ENCODE peak calls at places on chromosomes 5 and 9, in six cellular contexts. D is mesothelial cell of epicardium, G is adrenal gland, Q is GM23338, X is lung, C is HCT116. Z is an unnamed sample.

GRCh38 chr9:34431661-34432060 is 26.7 kb downstream of the FAM219A start:
- DNase-seq in D (no peak), G (no peak), Q (no peak), X (no peak), C (no peak), Z (no peak)

GRCh38 chr9:114282104-114282485 is 40.8 kb upstream of the ORM1 start:
- DNase-seq in D (no peak), G (no peak), Q (no peak), X (no peak), C (no peak), Z (no peak)

GRCh38 chr5:56585466-56585865 is 229.9 kb upstream of the MAP3K1 start:
- DNase-seq in D (no peak), G (no peak), Q (no peak), X (no peak), C (no peak), Z (no peak)

GRCh38 chr9:450057-450456 is 235.4 kb downstream of the DOCK8 start:
- DNase-seq in D (no peak), G (no peak), Q (no peak), X (no peak), C (no peak), Z (no peak)

GRCh38 chr5:120258123-120258522 is 206.0 kb upstream of the PRR16 start:
- DNase-seq in D (no peak), G (no peak), Q (no peak), X (no peak), C (no peak), Z (no peak)

GRCh38 chr5:9361835-9362234 is 184.0 kb downstream of the SEMA5A start:
- DNase-seq in D (no peak), G (peak), Q (peak), X (peak), C (peak), Z (no peak)

GRCh38 chr5:57887851-57888621 is 405.4 kb upstream of the ACTBL2 start:
- DNase-seq in D (no peak), G (peak), Q (peak), X (peak), C (peak), Z (no peak)

GRCh38 chr5:140319833-140320232 is 16.9 kb upstream of the PFDN1 start:
- DNase-seq in D (no peak), G (no peak), Q (no peak), X (no peak), C (no peak), Z (no peak)

GRCh38 chr5:8633706-8634105 is 764.8 kb downstream of the MTRR start:
- DNase-seq in D (no peak), G (no peak), Q (no peak), X (no peak), C (no peak), Z (no peak)

GRCh38 chr9:8486095-8486494 is 686.5 kb upstream of the DMAC1 start:
- DNase-seq in D (no peak), G (no peak), Q (peak), X (no peak), C (no peak), Z (no peak)

GRCh38 chr9:134818591-134818990 is 62.0 kb upstream of the FCN2 start:
- DNase-seq in D (no peak), G (no peak), Q (no peak), X (no peak), C (no peak), Z (no peak)

GRCh38 chr5:125117556-125117955 is 371.1 kb upstream of the ZNF608 start:
- DNase-seq in D (no peak), G (no peak), Q (no peak), X (no peak), C (no peak), Z (no peak)

GRCh38 chr9:115374724-115375268 is 256.8 kb upstream of the TNC start:
- DNase-seq in D (no peak), G (no peak), Q (no peak), X (no peak), C (no peak), Z (no peak)

GRCh38 chr5:121757753-121758152 is 93.9 kb upstream of the FTMT start:
- DNase-seq in D (no peak), G (no peak), Q (no peak), X (no peak), C (no peak), Z (no peak)

GRCh38 chr9:89592963-89593775 is 11.6 kb upstream of the GADD45G start:
- DNase-seq in D (no peak), G (peak), Q (peak), X (peak), C (no peak), Z (no peak)

GRCh38 chr5:174180639-174181038 is 135.1 kb downstream of the NSG2 start:
- DNase-seq in D (no peak), G (peak), Q (no peak), X (no peak), C (no peak), Z (no peak)

GRCh38 chr5:68368686-68369359 is 153.3 kb downstream of the PIK3R1 start:
- DNase-seq in D (no peak), G (no peak), Q (no peak), X (no peak), C (no peak), Z (no peak)

GRCh38 chr5:173791878-173792277 is 96.3 kb upstream of the CPEB4 start:
- DNase-seq in D (no peak), G (no peak), Q (no peak), X (no peak), C (no peak), Z (no peak)

GRCh38 chr5:172858990-172859811 is 25.1 kb downstream of the ERGIC1 start:
- DNase-seq in D (no peak), G (no peak), Q (no peak), X (peak), C (no peak), Z (no peak)

GRCh38 chr9:14209399-14209990 is 104.4 kb downstream of the NFIB start:
- DNase-seq in D (no peak), G (no peak), Q (no peak), X (no peak), C (no peak), Z (no peak)

GRCh38 chr9:99561435-99562262 is 260.0 kb upstream of the NR4A3 start:
- DNase-seq in D (no peak), G (no peak), Q (no peak), X (no peak), C (no peak), Z (no peak)

GRCh38 chr5:40258205-40258604 is 421.5 kb upstream of the PTGER4 start:
- DNase-seq in D (no peak), G (no peak), Q (no peak), X (no peak), C (no peak), Z (no peak)

GRCh38 chr5:150124111-150124557 is 31.5 kb downstream of the PDGFRB start:
- DNase-seq in D (no peak), G (no peak), Q (no peak), X (no peak), C (no peak), Z (no peak)

GRCh38 chr5:150122536-150123481 is 32.8 kb downstream of the PDGFRB start:
- DNase-seq in D (no peak), G (no peak), Q (no peak), X (no peak), C (no peak), Z (no peak)

GRCh38 chr5:150120617-150121447 is 34.5 kb upstream of the CSF1R start:
- DNase-seq in D (no peak), G (no peak), Q (no peak), X (no peak), C (no peak), Z (no peak)

GRCh38 chr5:150121448-150122157 is 34.0 kb downstream of the PDGFRB start:
- DNase-seq in D (no peak), G (no peak), Q (no peak), X (no peak), C (no peak), Z (no peak)

GRCh38 chr5:150122158-150122510 is 33.5 kb downstream of the PDGFRB start:
- DNase-seq in D (no peak), G (no peak), Q (peak), X (no peak), C (no peak), Z (no peak)
- TF ChIP-seq CTCF in D (no peak), G (no peak), Q (peak), X (no peak), C (peak), Z (no peak)

GRCh38 chr5:14505310-14506140 is 76.1 kb upstream of the OTULINL start:
- DNase-seq in D (no peak), G (no peak), Q (peak), X (no peak), C (no peak), Z (no peak)
- TF ChIP-seq CTCF in D (no peak), G (no peak), Q (peak), X (no peak), C (peak), Z (no peak)

GRCh38 chr5:176596689-176597416 is 13.1 kb downstream of the GPRIN1 start:
- DNase-seq in D (no peak), G (no peak), Q (peak), X (no peak), C (no peak), Z (peak)
- TF ChIP-seq CTCF in D (no peak), G (peak), Q (peak), X (no peak), C (no peak), Z (peak)

GRCh38 chr5:14810941-14811573 is 60.5 kb downstream of the ANKH start:
- DNase-seq in D (no peak), G (no peak), Q (no peak), X (no peak), C (no peak), Z (no peak)
- TF ChIP-seq CTCF in D (no peak), G (no peak), Q (no peak), X (no peak), C (no peak), Z (no peak)

GRCh38 chr5:141356950-141357349 is 2.1 kb downstream of the PCDHGA4 start:
- DNase-seq in D (no peak), G (no peak), Q (no peak), X (no peak), C (no peak), Z (no peak)

GRCh38 chr5:141355641-141356040 is 820 bp downstream of the PCDHGA4 start:
- DNase-seq in D (no peak), G (no peak), Q (no peak), X (no peak), C (no peak), Z (no peak)

GRCh38 chr5:141351591-141351990 is 1.7 kb downstream of the PCDHGB1 start:
- DNase-seq in D (no peak), G (no peak), Q (no peak), X (no peak), C (no peak), Z (no peak)

GRCh38 chr5:141356133-141356532 is 1.3 kb downstream of the PCDHGA4 start:
- DNase-seq in D (no peak), G (no peak), Q (no peak), X (no peak), C (no peak), Z (no peak)

GRCh38 chr5:141354900-141355469 is at the start of gene PCDHGA4:
- DNase-seq in D (no peak), G (no peak), Q (peak), X (no peak), C (no peak), Z (no peak)
- TF ChIP-seq CTCF in D (peak), G (peak), Q (peak), X (no peak), C (peak), Z (peak)

GRCh38 chr9:126334626-126335621 is 8.3 kb downstream of the MVB12B start:
- DNase-seq in D (no peak), G (no peak), Q (no peak), X (no peak), C (no peak), Z (no peak)
- TF ChIP-seq CTCF in D (no peak), G (no peak), Q (no peak), X (no peak), C (no peak), Z (no peak)

Z was measured in natural killer cell.